ENCODE peak calls at places on chromosomes 13 and 19, in five cellular contexts. P, L, J, Q and G are unnamed samples. For H3K4me1, the result is how much of the 10 kb centered on the place peaks cover.

GRCh38 chr13:73072501-73072900 is 13.7 kb downstream of the KLF5 start:
- DNase-seq in Q (no peak), J (no peak), P (no peak), L (no peak), G (no peak)

GRCh38 chr19:15936950-15937349 is 2.6 kb upstream of the CYP4F11 start:
- DNase-seq in Q (no peak), J (no peak), P (no peak), L (no peak), G (no peak)

GRCh38 chr19:11963566-11964355 is 1.1 kb upstream of the ZNF763 start:
- DNase-seq in L (peak), P (peak), J (peak), Q (peak), G (peak)

GRCh38 chr19:36997152-36997842 is 80.9 kb upstream of the ZNF420 start:
- DNase-seq in P (no peak), L (no peak), Q (no peak), J (no peak), G (no peak)

GRCh38 chr19:4144666-4145261 is 8.7 kb upstream of the CREB3L3 start:
- DNase-seq in Q (peak), P (no peak), L (no peak), J (peak), G (no peak)

GRCh38 chr13:100506600-100507422 is 81.8 kb downstream of the GGACT start:
- DNase-seq in L (no peak), J (no peak), Q (no peak), P (no peak), G (no peak)

GRCh38 chr13:67652887-67653286 is 422.8 kb upstream of the PCDH9 start:
- DNase-seq in L (no peak), P (no peak), Q (no peak), J (no peak), G (no peak)

GRCh38 chr19:51783373-51783772 is 11.6 kb upstream of the FPR3 start:
- DNase-seq in Q (no peak), P (no peak), J (no peak), L (no peak), G (no peak)

GRCh38 chr19:17021793-17022590 is 4.6 kb downstream of the CPAMD8 start:
- DNase-seq in J (no peak), L (no peak), P (no peak), Q (no peak), G (no peak)

GRCh38 chr19:12954150-12954962 is 2.7 kb downstream of the GADD45GIP1 start:
- DNase-seq in L (no peak), P (no peak), Q (no peak), J (peak), G (no peak)

GRCh38 chr19:50025794-50026549 is at the start of gene ZNF473:
- DNase-seq in Q (peak), P (peak), L (peak), J (peak), G (peak)

GRCh38 chr13:110131424-110131823 is 175.5 kb downstream of the COL4A1 start:
- DNase-seq in L (no peak), Q (peak), P (no peak), J (no peak), G (no peak)

GRCh38 chr13:90098580-90098979 is 1248.9 kb upstream of the MIR17HG start:
- DNase-seq in L (no peak), J (no peak), Q (no peak), P (no peak), G (no peak)

GRCh38 chr13:95650691-95651090 is 6.2 kb upstream of the DZIP1 start:
- DNase-seq in J (no peak), L (no peak), P (no peak), Q (no peak), G (no peak)

GRCh38 chr13:94435604-94436226 is 43.8 kb downstream of the DCT start:
- DNase-seq in J (no peak), P (no peak), L (no peak), Q (no peak), G (no peak)

GRCh38 chr19:10074153-10074552 is 12.0 kb upstream of the SHFL start:
- DNase-seq in J (no peak), L (no peak), P (no peak), Q (peak), G (no peak)

GRCh38 chr13:88979465-88980180 is 1308.5 kb downstream of the SLITRK5 start:
- DNase-seq in P (no peak), J (no peak), Q (no peak), L (no peak), G (no peak)

GRCh38 chr13:53238241-53238640 is 209.6 kb downstream of the OLFM4 start:
- DNase-seq in P (no peak), Q (no peak), J (no peak), L (no peak), G (no peak)

GRCh38 chr13:35978607-35979316 is 152.4 kb downstream of the DCLK1 start:
- DNase-seq in P (no peak), L (no peak), J (peak), Q (no peak), G (no peak)

GRCh38 chr19:2488942-2489731 is 13.2 kb downstream of the GADD45B start:
- DNase-seq in P (peak), L (no peak), J (peak), Q (peak), G (peak)

GRCh38 chr13:99558570-99559180 is 57.4 kb downstream of the TM9SF2 start:
- DNase-seq in J (no peak), P (no peak), Q (no peak), L (no peak), G (no peak)

GRCh38 chr19:58483776-58484175 is 7.6 kb downstream of the ZNF446 start:
- DNase-seq in P (no peak), J (no peak), Q (no peak), L (no peak), G (no peak)

GRCh38 chr13:98511435-98511834 is 65.5 kb downstream of the STK24 start:
- DNase-seq in P (no peak), L (no peak), J (no peak), Q (no peak), G (no peak)

GRCh38 chr13:46339035-46339666 is 47.9 kb downstream of the RUBCNL start:
- DNase-seq in Q (peak), J (peak), P (no peak), L (no peak), G (no peak)

GRCh38 chr13:80571346-80572307 is 230.7 kb upstream of the SPRY2 start:
- DNase-seq in L (no peak), P (no peak), J (no peak), Q (no peak), G (no peak)

GRCh38 chr13:34076943-34077703 is 259.2 kb downstream of the RFC3 start:
- DNase-seq in P (no peak), Q (no peak), J (no peak), L (no peak), G (no peak)

GRCh38 chr13:25421602-25422001 is 49.8 kb downstream of the ATP8A2 start:
- DNase-seq in J (no peak), L (no peak), P (no peak), Q (no peak), G (no peak)

GRCh38 chr13:66567899-66568612 is 662.1 kb downstream of the PCDH9 start:
- DNase-seq in J (no peak), L (no peak), P (no peak), Q (no peak), G (no peak)

GRCh38 chr13:27853871-27854270 is 61.6 kb downstream of the GSX1 start:
- DNase-seq in L (no peak), Q (no peak), P (no peak), J (no peak), G (no peak)

GRCh38 chr19:6047741-6048231 is 62.5 kb downstream of the RFX2 start:
- DNase-seq in P (no peak), J (peak), Q (peak), L (no peak), G (no peak)

GRCh38 chr13:91248249-91248648 is 99.2 kb upstream of the MIR17HG start:
- DNase-seq in L (no peak), Q (no peak), J (no peak), P (no peak), G (no peak)

DNA sequence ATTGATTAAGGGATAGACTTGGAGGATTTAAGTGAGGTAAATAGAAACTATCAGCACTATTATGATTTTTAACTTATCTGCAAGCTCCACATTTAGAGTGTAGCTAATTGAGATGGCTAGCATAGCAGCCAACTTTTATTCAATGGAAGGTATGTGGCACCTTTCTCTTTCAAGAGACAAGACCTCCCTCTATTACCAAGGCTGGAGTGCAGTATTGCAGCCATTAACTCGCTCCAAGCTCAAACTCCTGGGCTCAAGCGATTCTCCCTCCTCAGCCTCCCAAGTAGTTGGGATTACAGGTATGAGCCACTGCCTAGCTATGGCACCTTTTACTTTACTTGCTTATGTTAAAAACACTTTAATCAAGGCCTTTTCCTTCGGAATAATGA is 8.2 kb downstream of the TPT1 start:
- DNase-seq in Q (no peak), J (no peak), P (no peak), L (no peak), G (no peak)
- H3K4me1 ChIP-seq in Q (under half), J (under half), P (half or more), L (half or more), G (under half)

GRCh38 chr19:42081584-42082258 is 5.8 kb downstream of the ZNF574 start:
- DNase-seq in P (no peak), L (no peak), J (no peak), Q (no peak), G (no peak)
- TF ChIP-seq CTCF in P (peak), L (peak), J (peak), Q (no peak), G (no peak)

GRCh38 chr13:71879129-71879535 is 12.1 kb upstream of the DACH1 start:
- DNase-seq in Q (no peak), P (no peak), J (no peak), L (no peak), G (no peak)
- H3K4me1 ChIP-seq in Q (under half), P (under half), J (under half), L (under half), G (under half)

DNA sequence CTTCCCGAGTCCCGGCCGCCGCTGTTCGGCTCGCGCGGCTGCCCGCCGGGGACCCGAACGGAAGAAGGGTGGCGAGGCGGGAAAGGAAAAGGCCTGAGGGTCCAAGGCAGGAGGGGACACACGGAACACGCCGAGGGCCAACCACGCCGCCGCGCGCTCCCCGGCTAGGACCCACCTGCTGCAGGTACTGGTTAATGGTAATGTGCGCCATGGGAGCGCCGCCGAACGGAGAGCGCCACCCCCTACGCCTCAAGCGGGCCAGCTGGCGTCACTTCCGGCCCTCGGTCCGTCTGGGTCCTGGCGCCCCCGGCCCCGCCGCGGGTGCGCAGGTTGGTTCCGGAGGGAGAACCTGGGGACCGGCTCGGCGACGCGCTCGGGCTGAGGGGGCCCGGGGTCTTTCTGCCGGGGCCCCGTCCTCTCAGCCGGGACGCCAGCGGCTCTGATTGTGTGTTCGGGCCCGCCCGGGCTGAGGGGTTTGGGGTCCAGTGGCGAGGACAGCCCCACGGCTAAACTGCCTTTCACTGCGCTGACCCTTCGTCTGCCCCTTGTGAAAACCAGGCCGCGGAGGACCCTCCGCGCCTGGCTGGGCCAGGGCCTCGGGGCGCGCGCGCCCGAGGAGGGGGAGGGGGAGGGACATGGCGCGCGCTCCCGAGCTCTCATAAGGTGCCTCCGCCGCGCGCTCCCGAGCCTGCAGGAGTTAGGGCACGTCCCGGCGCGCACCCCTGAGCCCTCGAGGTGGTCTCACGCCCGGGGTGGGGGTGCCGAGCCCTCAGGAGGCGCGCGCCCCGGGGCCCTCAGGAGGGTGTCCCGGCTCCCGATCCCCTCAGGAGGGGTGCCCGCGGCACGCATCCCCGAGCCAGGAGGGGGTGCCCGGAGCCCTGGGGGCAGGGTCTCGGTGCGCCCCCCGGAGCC is at the start of gene PCID2:
- DNase-seq in Q (peak), L (peak), J (peak), P (peak), G (peak)
- TF ChIP-seq CTCF in Q (no peak), L (no peak), J (no peak), P (no peak), G (no peak)

GRCh38 chr13:70889163-70889562 is 780.9 kb upstream of the KLHL1 start:
- DNase-seq in Q (no peak), L (no peak), P (no peak), J (no peak), G (no peak)
- H3K4me1 ChIP-seq in Q (under half), L (under half), P (under half), J (under half), G (under half)

DNA sequence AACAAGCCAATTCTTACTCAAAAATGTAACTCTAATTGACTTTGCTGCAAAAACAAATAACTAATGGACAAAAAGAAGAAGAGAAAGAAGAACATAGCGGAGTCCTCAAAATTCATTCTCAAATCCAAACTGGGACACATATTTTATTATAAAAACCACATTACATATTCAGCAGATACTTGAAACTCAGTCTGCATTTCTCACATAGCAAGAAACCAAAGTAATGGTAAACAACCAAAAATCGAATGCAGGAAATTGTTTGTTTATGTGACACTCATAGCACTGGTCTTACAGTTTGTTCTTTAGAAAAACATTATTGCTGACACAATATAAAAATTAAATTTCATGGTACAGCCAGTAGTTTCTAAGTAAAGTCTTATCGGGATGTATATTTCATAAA is 789.8 kb downstream of the SLITRK6 start:
- DNase-seq in Q (no peak), L (no peak), P (no peak), J (no peak), G (no peak)
- TF ChIP-seq CTCF in Q (no peak), L (no peak), P (no peak), J (no peak), G (no peak)

DNA sequence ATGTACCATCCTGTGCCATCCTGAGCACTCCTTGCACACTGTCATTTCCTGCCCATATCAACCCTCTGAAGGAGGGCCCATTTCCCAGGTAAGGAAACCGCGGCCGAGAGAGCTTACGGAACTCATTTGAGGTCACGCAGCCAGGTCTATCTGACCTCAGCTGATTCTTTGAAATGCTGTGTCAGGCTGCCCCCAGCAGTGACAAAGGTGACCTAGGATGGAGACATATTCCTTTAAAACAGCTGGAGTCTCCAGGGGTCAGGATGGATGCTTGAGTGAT is 42.2 kb upstream of the VSTM2B start:
- DNase-seq in L (no peak), Q (peak), P (no peak), J (peak), G (no peak)
- H3K4me1 ChIP-seq in L (under half), Q (under half), P (under half), J (under half), G (under half)

GRCh38 chr19:48646192-48646911 is 365 bp upstream of the CA11 start:
- DNase-seq in Q (peak), J (peak), L (peak), P (peak), G (peak)
- TF ChIP-seq CTCF in Q (peak), J (peak), L (peak), P (peak), G (peak)

DNA sequence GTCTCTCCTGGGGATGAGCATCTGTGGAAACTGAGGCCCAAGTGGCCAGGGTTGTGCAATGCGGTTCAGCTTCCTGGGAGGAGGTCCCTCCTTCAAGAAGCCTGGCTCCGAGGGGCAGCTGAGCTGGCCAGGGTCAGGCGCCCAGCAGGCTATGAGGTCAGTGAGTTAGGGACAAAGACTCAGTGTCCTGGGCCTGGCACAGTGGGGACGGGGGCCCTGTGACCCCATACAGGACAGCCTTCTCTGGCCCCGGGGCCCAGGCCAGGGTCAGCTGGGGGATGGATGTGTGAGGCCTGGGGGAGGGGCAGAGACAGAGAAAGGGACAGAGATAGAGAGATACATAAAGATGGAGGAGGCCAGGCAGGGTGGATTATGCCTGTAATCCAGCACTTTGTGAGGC is 3.0 kb upstream of the IL12RB1 start:
- DNase-seq in L (no peak), Q (no peak), J (no peak), P (no peak), G (no peak)
- H3K4me1 ChIP-seq in L (half or more), Q (under half), J (under half), P (half or more), G (half or more)

DNA sequence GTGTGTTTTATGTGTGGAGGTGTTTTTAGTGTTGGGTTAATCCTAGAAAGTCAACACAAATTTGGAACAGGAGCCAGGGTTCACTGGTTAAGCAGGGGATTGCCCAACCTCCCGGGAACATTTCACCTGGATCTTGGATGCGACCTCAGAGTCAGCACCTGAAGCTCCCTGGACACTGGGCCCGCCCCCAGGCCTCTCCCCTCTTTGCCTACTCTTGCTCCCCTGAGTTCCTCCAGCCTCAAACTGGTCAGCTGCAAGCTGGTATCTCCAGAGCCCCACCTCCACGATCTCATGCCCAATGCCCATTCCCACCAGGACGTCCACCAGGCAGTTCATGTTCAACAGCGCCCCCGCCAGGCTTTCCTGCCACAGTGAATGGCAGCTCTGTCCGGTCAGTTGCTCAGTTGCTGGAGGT is 9.7 kb downstream of the HSD17B14 start:
- DNase-seq in Q (no peak), J (no peak), P (no peak), L (no peak), G (no peak)
- TF ChIP-seq CTCF in Q (no peak), J (no peak), P (no peak), L (no peak), G (no peak)